ENCODE peak calls at places on chromosome 13, in five cellular contexts. Z is heart left ventricle, I is HepG2, B is esophagus squamous epithelium, C is stomach. F is an unnamed sample. For H3K4me1, the result is how much of the 10 kb centered on the place peaks cover.

GRCh38 chr13:84366484-84366883 is 484.2 kb upstream of the SLITRK1 start:
- DNase-seq in Z (no peak), I (no peak), B (no peak), C (no peak), F (no peak)

GRCh38 chr13:23202383-23202782 is 21.6 kb downstream of the SGCG start:
- DNase-seq in Z (no peak), I (no peak), B (no peak), C (no peak), F (no peak)

GRCh38 chr13:48125794-48126228 is 30.9 kb upstream of the MED4 start:
- DNase-seq in Z (no peak), I (peak), B (no peak), C (no peak), F (no peak)

GRCh38 chr13:85693889-85694511 is 105.2 kb downstream of the SLITRK6 start:
- DNase-seq in Z (no peak), I (no peak), B (no peak), C (no peak), F (no peak)

GRCh38 chr13:113027566-113027965 is 58.6 kb downstream of the MCF2L start:
- DNase-seq in Z (no peak), I (no peak), B (no peak), C (no peak), F (no peak)

GRCh38 chr13:43884221-43884620 is 4.5 kb downstream of the LACC1 start:
- DNase-seq in Z (no peak), I (no peak), B (no peak), C (no peak), F (no peak)

GRCh38 chr13:24161010-24161775 is 673 bp downstream of the SPATA13 start:
- DNase-seq in Z (no peak), I (peak), B (no peak), C (peak), F (no peak)

GRCh38 chr13:112821340-112822055 is 131.7 kb downstream of the ATP11A start:
- DNase-seq in Z (no peak), I (no peak), B (no peak), C (peak), F (no peak)

GRCh38 chr13:24605923-24606372 is 74.3 kb upstream of the ATP12A start:
- DNase-seq in Z (no peak), I (peak), B (no peak), C (no peak), F (no peak)

GRCh38 chr13:40563350-40564125 is 102.9 kb downstream of the FOXO1 start:
- DNase-seq in Z (no peak), I (peak), B (no peak), C (no peak), F (no peak)

GRCh38 chr13:21355304-21355703 is 103.8 kb downstream of the ZDHHC20 start:
- DNase-seq in Z (no peak), I (no peak), B (no peak), C (no peak), F (no peak)

DNA sequence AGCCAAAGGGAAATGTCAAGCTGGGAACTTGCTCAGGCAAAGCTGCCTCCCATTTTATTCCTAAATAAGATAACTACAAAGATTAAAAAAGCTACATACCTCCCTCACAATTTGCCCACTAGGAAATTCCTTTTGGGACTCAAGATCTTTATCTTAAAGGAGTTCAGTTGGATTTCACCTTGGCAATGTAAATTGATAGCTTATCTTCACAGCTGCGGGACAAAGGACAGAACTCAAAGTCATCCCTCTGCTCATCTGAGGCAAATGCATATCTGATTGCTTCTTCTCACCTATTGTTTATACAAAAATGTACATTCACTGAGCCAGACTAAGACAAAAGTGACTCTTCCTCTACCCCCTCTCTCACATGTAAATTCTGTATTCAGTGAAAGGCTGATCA is 47.8 kb downstream of the FGF14 start:
- DNase-seq in Z (no peak), I (no peak), B (no peak), C (no peak), F (no peak)
- H3K4me1 ChIP-seq in Z (under half), I (under half), B (under half), C (under half), F (under half)

GRCh38 chr13:33349996-33350826 is 64.7 kb upstream of the STARD13 start:
- DNase-seq in Z (peak), I (no peak), B (no peak), C (peak), F (peak)

GRCh38 chr13:33352520-33352919 is 67.0 kb upstream of the STARD13 start:
- DNase-seq in Z (no peak), I (no peak), B (no peak), C (no peak), F (no peak)

GRCh38 chr13:33349314-33349995 is 63.9 kb upstream of the STARD13 start:
- DNase-seq in Z (no peak), I (no peak), B (no peak), C (no peak), F (no peak)

GRCh38 chr13:33352023-33352422 is 66.5 kb upstream of the STARD13 start:
- DNase-seq in Z (no peak), I (peak), B (no peak), C (no peak), F (no peak)

DNA sequence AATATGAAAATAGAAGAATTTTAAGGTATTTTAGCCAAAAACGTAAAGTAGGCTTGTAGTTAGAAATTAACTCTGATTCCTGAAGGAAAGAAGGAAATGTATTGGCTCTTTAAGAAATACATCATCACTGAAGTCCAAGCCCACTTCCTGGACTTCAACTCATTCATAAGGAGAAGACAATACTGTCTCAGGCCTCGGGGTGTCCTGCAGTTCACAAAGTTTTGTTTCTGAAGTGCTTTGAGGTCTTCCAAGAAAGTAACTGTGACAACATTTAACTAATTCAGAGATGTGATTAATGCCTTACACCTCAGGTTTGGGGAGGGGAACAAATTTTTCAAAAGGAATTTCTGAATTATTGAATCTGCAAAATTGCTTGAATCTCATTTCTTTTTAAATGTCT is 65.8 kb upstream of the STARD13 start:
- DNase-seq in Z (no peak), I (no peak), B (no peak), C (no peak), F (no peak)
- TF ChIP-seq POLR2A in Z (no peak), I (no peak), B (no peak), C (no peak), F (peak)

GRCh38 chr13:38900188-38900587 is 90.4 kb downstream of the STOML3 start:
- DNase-seq in Z (no peak), I (no peak), B (no peak), C (no peak), F (no peak)
- TF ChIP-seq CTCF in Z (no peak), I (no peak), B (no peak), C (no peak), F (no peak)

GRCh38 chr13:35857769-35858168 is 273.4 kb downstream of the DCLK1 start:
- DNase-seq in Z (no peak), I (no peak), B (no peak), C (no peak), F (no peak)
- H3K4me1 ChIP-seq in Z (under half), I (under half), B (under half), C (under half), F (under half)

DNA sequence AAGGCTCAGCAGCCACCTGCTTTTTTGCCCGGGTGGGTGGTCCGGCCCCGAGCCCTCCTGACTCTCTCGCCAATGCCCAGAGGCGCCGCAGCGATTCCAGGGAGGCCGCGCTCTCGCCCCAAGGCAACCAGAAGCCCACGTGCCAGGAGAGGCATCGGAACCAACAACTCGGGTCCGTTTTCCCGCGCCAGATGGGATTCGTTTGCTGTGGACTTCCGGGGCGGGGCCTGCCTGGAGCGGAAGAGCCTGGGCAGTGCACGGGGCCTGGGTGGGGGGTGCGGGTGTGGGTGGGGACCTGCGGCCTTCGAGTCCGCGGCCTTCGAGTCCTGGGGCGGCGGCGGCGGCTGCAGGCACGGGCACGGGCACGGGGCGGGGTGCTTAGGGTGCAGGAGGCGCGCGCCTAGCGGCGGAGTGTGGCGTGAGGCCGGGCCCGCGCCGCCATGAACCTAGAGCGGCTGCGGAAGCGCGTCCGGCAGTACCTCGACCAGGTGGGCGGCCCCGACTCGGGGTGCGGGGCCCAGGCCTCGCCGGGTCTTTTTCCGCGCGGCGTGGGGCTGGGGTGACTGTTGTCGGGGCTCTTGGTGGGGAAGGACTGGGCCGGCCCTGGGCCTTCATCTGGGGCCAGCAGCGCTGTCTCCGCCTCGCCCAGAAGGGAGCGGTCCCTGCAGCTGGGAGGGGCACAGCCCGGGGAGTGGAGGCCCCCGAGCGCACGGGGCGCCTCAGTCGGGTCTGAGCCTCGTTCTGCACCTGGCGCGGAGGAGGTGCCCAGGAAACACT is at the start of gene CDC16:
- DNase-seq in Z (peak), I (peak), B (peak), C (peak), F (peak)
- TF ChIP-seq POLR2A in Z (peak), I (peak), B (peak), C (no peak), F (peak)

GRCh38 chr13:114145256-114145655 is 12.8 kb upstream of the RASA3 start:
- DNase-seq in Z (no peak), I (no peak), B (no peak), C (no peak), F (no peak)

GRCh38 chr13:114145722-114146121 is 13.3 kb upstream of the RASA3 start:
- DNase-seq in Z (no peak), I (no peak), B (no peak), C (no peak), F (no peak)

GRCh38 chr13:114146173-114146572 is 13.8 kb upstream of the RASA3 start:
- DNase-seq in Z (no peak), I (no peak), B (no peak), C (no peak), F (peak)

GRCh38 chr13:114147803-114148520 is 15.5 kb upstream of the RASA3 start:
- DNase-seq in Z (no peak), I (no peak), B (no peak), C (no peak), F (no peak)

GRCh38 chr13:114146629-114147028 is 14.2 kb upstream of the RASA3 start:
- DNase-seq in Z (no peak), I (no peak), B (no peak), C (no peak), F (no peak)
- TF ChIP-seq CTCF in Z (no peak), I (peak), B (no peak), C (no peak), F (no peak)

DNA sequence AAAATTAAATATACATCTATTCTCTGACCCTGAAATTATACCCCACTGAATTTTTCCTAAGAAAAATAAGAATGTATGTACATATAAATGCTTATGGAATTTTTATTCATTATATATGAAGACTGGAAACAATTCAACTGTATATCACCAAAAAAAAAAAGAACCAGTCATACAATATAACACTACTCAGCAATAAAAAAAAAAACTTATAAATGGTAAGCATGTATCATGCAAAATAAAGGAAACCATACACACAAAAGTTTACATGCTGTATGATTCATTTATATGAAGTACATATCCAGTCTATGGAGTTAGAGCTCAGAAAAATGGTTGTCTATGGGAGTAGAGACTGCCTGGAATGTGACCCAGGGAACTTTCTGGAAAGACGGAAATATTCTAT is 199.4 kb upstream of the MIR17HG start:
- DNase-seq in Z (no peak), I (no peak), B (no peak), C (no peak), F (no peak)
- H3K4me1 ChIP-seq in Z (under half), I (under half), B (under half), C (under half), F (under half)

GRCh38 chr13:26050568-26051230 is 1.1 kb downstream of the SHISA2 start:
- DNase-seq in Z (no peak), I (no peak), B (no peak), C (peak), F (no peak)

GRCh38 chr13:26053418-26053980 is 1.7 kb upstream of the SHISA2 start:
- DNase-seq in Z (no peak), I (no peak), B (no peak), C (no peak), F (no peak)

GRCh38 chr13:26052136-26052736 is 420 bp upstream of the SHISA2 start:
- DNase-seq in Z (no peak), I (no peak), B (no peak), C (no peak), F (no peak)

GRCh38 chr13:26048745-26049144 is 3.1 kb downstream of the SHISA2 start:
- DNase-seq in Z (no peak), I (no peak), B (no peak), C (no peak), F (no peak)

DNA sequence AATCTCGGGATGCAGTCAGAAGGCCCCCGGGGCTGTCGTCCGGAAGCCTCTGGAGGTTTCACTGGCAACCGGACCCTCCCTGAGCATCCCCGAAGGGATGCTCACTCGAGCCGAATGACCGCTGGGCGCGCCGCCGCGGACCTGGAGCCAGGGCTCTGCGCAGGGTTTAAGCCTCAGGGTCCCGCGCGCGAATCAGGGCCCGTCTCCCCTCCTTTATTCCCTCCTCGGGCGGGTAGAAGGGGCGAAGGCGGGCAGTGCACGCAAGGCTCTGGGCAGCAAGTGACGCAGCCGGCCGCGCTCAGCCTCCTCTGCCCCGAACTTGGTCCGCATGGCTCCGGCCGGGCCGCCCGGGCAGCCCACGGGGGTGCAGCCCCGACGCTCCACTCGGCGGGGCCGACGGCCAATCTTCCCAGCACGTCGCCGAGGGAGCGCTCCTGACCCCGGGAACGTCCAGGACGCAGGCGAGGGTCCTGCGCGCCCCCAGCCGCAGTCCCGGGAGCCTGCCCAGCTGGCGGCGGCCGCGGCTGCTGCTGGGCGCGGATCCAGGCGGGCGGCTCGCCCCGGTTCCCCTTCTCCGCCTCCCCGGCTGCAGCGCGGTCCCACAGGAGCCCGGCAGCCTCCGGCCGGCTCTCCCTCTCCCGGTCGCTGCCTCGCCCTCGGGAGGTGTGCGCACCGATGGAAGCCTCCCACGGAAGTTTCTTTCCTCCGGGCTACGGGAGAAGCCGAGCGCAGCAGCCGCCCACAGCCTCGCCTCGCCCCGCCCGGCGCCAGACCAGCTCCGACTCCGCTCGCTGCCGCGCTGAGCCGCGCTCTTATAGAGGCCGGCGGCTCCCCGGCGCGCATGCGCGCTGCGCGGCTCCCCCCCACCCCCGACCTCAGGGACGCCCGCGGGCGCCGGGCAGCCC is at the start of gene SHISA2:
- DNase-seq in Z (no peak), I (no peak), B (no peak), C (peak), F (no peak)
- TF ChIP-seq POLR2A in Z (peak), I (no peak), B (peak), C (no peak), F (no peak)

DNA sequence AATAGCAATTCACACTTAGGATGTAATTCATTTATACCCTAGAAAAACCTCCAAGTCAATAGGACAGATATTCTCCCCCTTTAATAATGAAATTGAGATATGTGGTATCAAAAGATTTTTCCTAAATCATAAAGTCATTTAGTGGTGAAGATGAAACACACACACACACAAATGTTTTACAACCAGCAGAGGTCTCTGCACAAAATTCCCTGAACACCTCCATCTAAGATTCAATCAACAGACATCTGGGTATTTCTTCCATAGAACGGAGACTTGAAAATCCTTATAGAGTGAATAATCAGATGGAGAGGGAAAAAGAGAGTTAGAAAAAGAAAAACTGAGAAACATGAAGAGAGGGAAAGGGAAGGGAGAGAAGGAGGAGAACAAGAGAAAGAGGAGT is 52.8 kb downstream of the MYCBP2 start:
- DNase-seq in Z (no peak), I (no peak), B (no peak), C (no peak), F (no peak)
- TF ChIP-seq CTCF in Z (peak), I (no peak), B (no peak), C (no peak), F (no peak)

DNA sequence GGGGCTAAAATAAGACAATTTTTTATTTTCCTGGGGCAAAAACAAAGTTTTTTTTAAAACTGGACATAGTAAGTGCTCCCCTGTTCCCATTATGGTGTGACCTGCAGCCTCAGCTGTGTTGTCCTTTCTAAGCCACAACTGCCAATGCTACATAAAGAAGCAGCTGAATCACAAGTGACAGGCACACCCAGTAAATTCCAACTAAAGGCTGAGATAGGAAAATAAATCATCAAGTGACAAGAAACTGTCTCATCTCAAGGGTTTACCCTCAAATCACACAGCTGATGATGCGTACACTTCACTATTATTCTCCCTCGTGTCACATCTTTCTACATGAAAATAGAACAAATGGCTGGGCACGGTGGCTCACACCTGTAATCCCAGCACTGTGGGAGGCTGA is 28.7 kb downstream of the STK24 start:
- DNase-seq in Z (no peak), I (no peak), B (no peak), C (no peak), F (no peak)
- H3K4me1 ChIP-seq in Z (under half), I (half or more), B (under half), C (half or more), F (under half)

F was measured in tibial nerve.